ENCODE peak calls at places on chromosome 22, in seven cellular contexts. One of them, this sample, is unnamed.

GRCh38 chr22:29011200-29011867 is 50.3 kb downstream of the C22orf31 start:
- DNase-seq in GM13977: no peak
- DNase-seq in adrenal gland: no peak
- DNase-seq in endothelial cell: no peak
- DNase-seq in keratinocyte: no peak
- DNase-seq in ovary: no peak
- DNase-seq in fibroblast of mammary gland: no peak
- DNase-seq in this sample: no peak

GRCh38 chr22:19760652-19761002 is at the start of gene TBX1:
- DNase-seq in GM13977: no peak
- DNase-seq in adrenal gland: no peak
- DNase-seq in endothelial cell: no peak
- DNase-seq in keratinocyte: no peak
- DNase-seq in ovary: no peak
- DNase-seq in fibroblast of mammary gland: no peak
- DNase-seq in this sample: no peak

GRCh38 chr22:43273902-43274484 is 69.2 kb downstream of the SCUBE1 start:
- DNase-seq in GM13977: peak; percentile 85
- DNase-seq in adrenal gland: peak; percentile 77
- DNase-seq in endothelial cell: peak; percentile 60
- DNase-seq in keratinocyte: peak; percentile 15
- DNase-seq in ovary: no peak
- DNase-seq in fibroblast of mammary gland: peak; percentile 63
- DNase-seq in this sample: peak; percentile 87

GRCh38 chr22:43944670-43945430 is 10.4 kb upstream of the SAMM50 start:
- DNase-seq in GM13977: no peak
- DNase-seq in adrenal gland: no peak
- DNase-seq in endothelial cell: no peak
- DNase-seq in keratinocyte: no peak
- DNase-seq in ovary: no peak
- DNase-seq in fibroblast of mammary gland: no peak
- DNase-seq in this sample: no peak

GRCh38 chr22:25747245-25747944 is 5.4 kb downstream of the MYO18B start:
- DNase-seq in GM13977: no peak
- DNase-seq in adrenal gland: peak; percentile 97
- DNase-seq in endothelial cell: no peak
- DNase-seq in keratinocyte: no peak
- DNase-seq in ovary: no peak
- DNase-seq in fibroblast of mammary gland: peak; percentile 99
- DNase-seq in this sample: no peak

GRCh38 chr22:43889366-43890253 is 2.2 kb downstream of the PNPLA5 start:
- DNase-seq in GM13977: no peak
- DNase-seq in adrenal gland: no peak
- DNase-seq in endothelial cell: no peak
- DNase-seq in keratinocyte: no peak
- DNase-seq in ovary: peak; percentile 24
- DNase-seq in fibroblast of mammary gland: peak; percentile 41
- DNase-seq in this sample: no peak

GRCh38 chr22:45966320-45966891 is 10.6 kb downstream of the WNT7B start:
- DNase-seq in GM13977: no peak
- DNase-seq in adrenal gland: no peak
- DNase-seq in endothelial cell: no peak
- DNase-seq in keratinocyte: no peak
- DNase-seq in ovary: no peak
- DNase-seq in fibroblast of mammary gland: no peak
- DNase-seq in this sample: no peak

GRCh38 chr22:23281406-23282088 is 101.2 kb downstream of the BCR start:
- DNase-seq in GM13977: peak; percentile 91
- DNase-seq in adrenal gland: peak; percentile 94
- DNase-seq in endothelial cell: peak; percentile 90
- DNase-seq in keratinocyte: peak; percentile 46
- DNase-seq in ovary: peak; percentile 91
- DNase-seq in fibroblast of mammary gland: peak; percentile 63
- DNase-seq in this sample: peak; percentile 94

GRCh38 chr22:22944268-22944985 is 56.8 kb downstream of the IGLL5 start:
- DNase-seq in GM13977: peak; percentile 8
- DNase-seq in adrenal gland: peak; percentile 13
- DNase-seq in endothelial cell: peak; percentile 2
- DNase-seq in keratinocyte: no peak
- DNase-seq in ovary: no peak
- DNase-seq in fibroblast of mammary gland: no peak
- DNase-seq in this sample: peak; percentile 30

GRCh38 chr22:46661221-46661851 is 41.1 kb downstream of the GRAMD4 start:
- DNase-seq in GM13977: no peak
- DNase-seq in adrenal gland: peak; percentile 86
- DNase-seq in endothelial cell: no peak
- DNase-seq in keratinocyte: peak; percentile 60
- DNase-seq in ovary: no peak
- DNase-seq in fibroblast of mammary gland: peak; percentile 79
- DNase-seq in this sample: no peak

GRCh38 chr22:28440517-28441366 is 238.9 kb downstream of the TTC28 start:
- DNase-seq in GM13977: no peak
- DNase-seq in adrenal gland: no peak
- DNase-seq in endothelial cell: no peak
- DNase-seq in keratinocyte: no peak
- DNase-seq in ovary: no peak
- DNase-seq in fibroblast of mammary gland: peak; percentile 74
- DNase-seq in this sample: no peak

GRCh38 chr22:20523118-20523983 is 15.9 kb downstream of the MED15 start:
- DNase-seq in GM13977: no peak
- DNase-seq in adrenal gland: no peak
- DNase-seq in endothelial cell: no peak
- DNase-seq in keratinocyte: no peak
- DNase-seq in ovary: no peak
- DNase-seq in fibroblast of mammary gland: peak; percentile 79
- DNase-seq in this sample: no peak

GRCh38 chr22:47837703-47838102 is 1075.3 kb downstream of the TBC1D22A start:
- DNase-seq in GM13977: no peak
- DNase-seq in adrenal gland: no peak
- DNase-seq in endothelial cell: peak; percentile 26
- DNase-seq in keratinocyte: no peak
- DNase-seq in ovary: no peak
- DNase-seq in fibroblast of mammary gland: peak; percentile 11
- DNase-seq in this sample: no peak

GRCh38 chr22:47841166-47841565 is 1078.7 kb downstream of the TBC1D22A start:
- DNase-seq in GM13977: no peak
- DNase-seq in adrenal gland: no peak
- DNase-seq in endothelial cell: no peak
- DNase-seq in keratinocyte: no peak
- DNase-seq in ovary: no peak
- DNase-seq in fibroblast of mammary gland: no peak
- DNase-seq in this sample: no peak

GRCh38 chr22:47846206-47846605 is 1083.8 kb downstream of the TBC1D22A start:
- DNase-seq in GM13977: no peak
- DNase-seq in adrenal gland: no peak
- DNase-seq in endothelial cell: no peak
- DNase-seq in keratinocyte: no peak
- DNase-seq in ovary: no peak
- DNase-seq in fibroblast of mammary gland: no peak
- DNase-seq in this sample: no peak

GRCh38 chr22:47839586-47840245 is 1077.3 kb downstream of the TBC1D22A start:
- DNase-seq in GM13977: no peak
- DNase-seq in adrenal gland: no peak
- DNase-seq in endothelial cell: no peak
- DNase-seq in keratinocyte: no peak
- DNase-seq in ovary: no peak
- DNase-seq in fibroblast of mammary gland: no peak
- DNase-seq in this sample: no peak

DNA sequence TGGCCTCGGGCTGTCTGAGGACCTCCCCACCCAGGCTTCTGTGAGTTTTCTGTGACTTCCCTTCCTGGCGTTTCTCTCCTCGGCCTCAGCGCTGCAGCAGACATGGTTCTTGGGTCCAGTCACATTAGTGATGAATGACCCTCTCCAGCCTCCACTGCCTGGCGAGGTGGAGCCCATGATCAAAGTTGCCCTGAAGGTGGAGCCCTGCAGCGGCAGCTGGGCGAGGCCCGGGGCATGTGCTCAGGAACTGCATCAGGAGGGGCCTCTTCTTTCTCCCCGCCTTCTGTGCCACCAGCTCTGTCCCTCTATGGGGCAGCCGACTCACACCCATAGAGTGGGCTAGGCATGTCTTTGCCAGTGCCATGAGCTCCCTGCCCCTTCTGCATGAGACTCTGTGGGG is 1079.7 kb downstream of the TBC1D22A start:
- DNase-seq in GM13977: no peak
- DNase-seq in adrenal gland: no peak
- DNase-seq in endothelial cell: no peak
- DNase-seq in keratinocyte: no peak
- DNase-seq in ovary: no peak
- DNase-seq in fibroblast of mammary gland: no peak
- DNase-seq in this sample: no peak
- TF ChIP-seq CTCF in GM13977: no peak
- TF ChIP-seq CTCF in adrenal gland: no peak
- TF ChIP-seq CTCF in endothelial cell: no peak
- TF ChIP-seq CTCF in keratinocyte: no peak
- TF ChIP-seq CTCF in ovary: no peak
- TF ChIP-seq CTCF in fibroblast of mammary gland: no peak
- TF ChIP-seq CTCF in this sample: no peak

DNA sequence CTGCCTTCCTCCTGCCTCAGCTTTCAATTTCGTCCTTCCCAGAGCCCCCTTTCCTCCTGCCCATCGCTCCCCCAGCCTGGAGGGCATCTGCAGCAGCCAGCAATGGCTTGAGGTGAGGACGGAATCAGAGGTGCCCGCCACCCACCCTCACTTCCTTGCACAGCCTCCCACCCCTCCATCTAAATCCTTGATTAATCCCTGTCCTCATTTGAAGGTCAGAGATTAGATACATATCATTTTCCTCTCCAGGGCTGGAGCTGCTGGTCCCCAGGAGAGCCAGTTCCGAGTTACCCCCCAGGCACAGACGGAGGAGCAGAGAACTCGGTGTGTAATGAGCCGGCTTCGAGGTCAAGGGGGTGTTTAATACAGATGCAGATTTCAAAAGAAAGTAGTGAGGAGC is 542.2 kb downstream of the MN1 start:
- DNase-seq in GM13977: no peak
- DNase-seq in adrenal gland: no peak
- DNase-seq in endothelial cell: no peak
- DNase-seq in keratinocyte: no peak
- DNase-seq in ovary: no peak
- DNase-seq in fibroblast of mammary gland: no peak
- DNase-seq in this sample: no peak
- TF ChIP-seq CTCF in GM13977: no peak
- TF ChIP-seq CTCF in adrenal gland: no peak
- TF ChIP-seq CTCF in endothelial cell: no peak
- TF ChIP-seq CTCF in keratinocyte: no peak
- TF ChIP-seq CTCF in ovary: no peak
- TF ChIP-seq CTCF in fibroblast of mammary gland: no peak
- TF ChIP-seq CTCF in this sample: no peak

GRCh38 chr22:38845368-38845740 is 1.5 kb upstream of the NPTXR start:
- DNase-seq in GM13977: no peak
- DNase-seq in adrenal gland: no peak
- DNase-seq in endothelial cell: no peak
- DNase-seq in keratinocyte: no peak
- DNase-seq in ovary: no peak
- DNase-seq in fibroblast of mammary gland: no peak
- DNase-seq in this sample: no peak

GRCh38 chr22:38842512-38843200 is 1.2 kb downstream of the NPTXR start:
- DNase-seq in GM13977: no peak
- DNase-seq in adrenal gland: no peak
- DNase-seq in endothelial cell: no peak
- DNase-seq in keratinocyte: no peak
- DNase-seq in ovary: no peak
- DNase-seq in fibroblast of mammary gland: no peak
- DNase-seq in this sample: no peak

GRCh38 chr22:38844661-38845367 is 986 bp upstream of the NPTXR start:
- DNase-seq in GM13977: no peak
- DNase-seq in adrenal gland: no peak
- DNase-seq in endothelial cell: no peak
- DNase-seq in keratinocyte: no peak
- DNase-seq in ovary: no peak
- DNase-seq in fibroblast of mammary gland: no peak
- DNase-seq in this sample: no peak

GRCh38 chr22:38843201-38843715 is 570 bp downstream of the NPTXR start:
- DNase-seq in GM13977: peak; percentile 75
- DNase-seq in adrenal gland: peak; percentile 61
- DNase-seq in endothelial cell: peak; percentile 61
- DNase-seq in keratinocyte: no peak
- DNase-seq in ovary: peak; percentile 83
- DNase-seq in fibroblast of mammary gland: peak; percentile 52
- DNase-seq in this sample: peak; percentile 69

GRCh38 chr22:38843716-38844660 is at the start of gene NPTXR:
- DNase-seq in GM13977: peak; percentile 63
- DNase-seq in adrenal gland: peak; percentile 74
- DNase-seq in endothelial cell: peak; percentile 50
- DNase-seq in keratinocyte: no peak
- DNase-seq in ovary: peak; percentile 78
- DNase-seq in fibroblast of mammary gland: no peak
- DNase-seq in this sample: no peak
- TF ChIP-seq CTCF in GM13977: no peak
- TF ChIP-seq CTCF in adrenal gland: no peak
- TF ChIP-seq CTCF in endothelial cell: no peak
- TF ChIP-seq CTCF in keratinocyte: no peak
- TF ChIP-seq CTCF in ovary: no peak
- TF ChIP-seq CTCF in fibroblast of mammary gland: no peak
- TF ChIP-seq CTCF in this sample: no peak

DNA sequence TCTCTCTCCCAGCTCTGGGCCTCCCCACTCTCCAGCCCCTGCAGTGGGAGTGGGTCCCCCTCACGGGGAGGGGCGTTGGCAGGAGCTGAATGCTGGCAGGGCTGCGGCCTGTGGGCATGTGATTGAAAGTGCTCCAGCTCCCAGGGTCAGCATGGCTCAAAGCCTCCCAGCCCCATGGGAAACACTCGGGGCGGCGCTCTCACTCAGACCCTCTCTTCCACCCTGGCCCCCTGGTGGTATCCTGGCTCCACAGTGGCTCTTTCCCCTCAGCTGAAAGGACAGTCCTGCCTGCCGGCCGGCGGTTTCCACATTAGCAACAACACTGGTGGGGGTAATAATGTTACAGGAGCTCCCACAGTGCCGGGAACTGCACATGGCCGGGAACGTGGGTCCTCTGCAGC is 35.5 kb downstream of the POLR3H start:
- DNase-seq in GM13977: no peak
- DNase-seq in adrenal gland: no peak
- DNase-seq in endothelial cell: no peak
- DNase-seq in keratinocyte: no peak
- DNase-seq in ovary: peak; percentile 43
- DNase-seq in fibroblast of mammary gland: no peak
- DNase-seq in this sample: no peak
- TF ChIP-seq CTCF in GM13977: no peak
- TF ChIP-seq CTCF in adrenal gland: no peak
- TF ChIP-seq CTCF in endothelial cell: no peak
- TF ChIP-seq CTCF in keratinocyte: no peak
- TF ChIP-seq CTCF in ovary: no peak
- TF ChIP-seq CTCF in fibroblast of mammary gland: no peak
- TF ChIP-seq CTCF in this sample: no peak

GRCh38 chr22:48382197-48382596 is 1445.5 kb downstream of the BRD1 start:
- DNase-seq in GM13977: no peak
- DNase-seq in adrenal gland: no peak
- DNase-seq in endothelial cell: no peak
- DNase-seq in keratinocyte: no peak
- DNase-seq in ovary: peak; percentile 5
- DNase-seq in fibroblast of mammary gland: no peak
- DNase-seq in this sample: no peak
- TF ChIP-seq CTCF in GM13977: no peak
- TF ChIP-seq CTCF in adrenal gland: no peak
- TF ChIP-seq CTCF in endothelial cell: no peak
- TF ChIP-seq CTCF in keratinocyte: no peak
- TF ChIP-seq CTCF in ovary: no peak
- TF ChIP-seq CTCF in fibroblast of mammary gland: no peak
- TF ChIP-seq CTCF in this sample: no peak

GRCh38 chr22:50246242-50247175 is 1.7 kb upstream of the TUBGCP6 start:
- DNase-seq in GM13977: no peak
- DNase-seq in adrenal gland: no peak
- DNase-seq in endothelial cell: no peak
- DNase-seq in keratinocyte: no peak
- DNase-seq in ovary: peak; percentile 43
- DNase-seq in fibroblast of mammary gland: no peak
- DNase-seq in this sample: no peak
- TF ChIP-seq CTCF in GM13977: no peak
- TF ChIP-seq CTCF in adrenal gland: no peak
- TF ChIP-seq CTCF in endothelial cell: peak; percentile 43
- TF ChIP-seq CTCF in keratinocyte: peak; percentile 21
- TF ChIP-seq CTCF in ovary: no peak
- TF ChIP-seq CTCF in fibroblast of mammary gland: no peak
- TF ChIP-seq CTCF in this sample: no peak